ENCODE peak calls at places on chromosome 7, in four cellular contexts. X is NCI-H1417 treated with DMSO at 0.1 percent for 48 hours; Z is stimulated activated CD4-positive, alpha-beta T cell treated with anti-CD3 and anti-CD28 coated beads, Interleukin-1b, Interleukin-23, amount 100 ng/mL, for 1 hour; E is T1000. N is an unnamed sample.

GRCh38 chr7:114416089-114416990 is 1.7 kb downstream of the FOXP2 start:
- DNase-seq in E (no peak), X (no peak), Z (no peak), N (no peak)

GRCh38 chr7:143876218-143876617 is 25.8 kb downstream of the TCAF1 start:
- DNase-seq in X (no peak), E (no peak), Z (no peak), N (no peak)

GRCh38 chr7:114183311-114184105 is 231.1 kb upstream of the FOXP2 start:
- DNase-seq in E (no peak), X (no peak), Z (no peak), N (no peak)

GRCh38 chr7:156475666-156476065 is 164.9 kb upstream of the RNF32 start:
- DNase-seq in E (no peak), X (no peak), Z (no peak), N (no peak)

GRCh38 chr7:45456747-45457146 is 117.4 kb upstream of the ADCY1 start:
- DNase-seq in X (no peak), Z (no peak), E (no peak), N (no peak)

GRCh38 chr7:93016085-93016471 is 101.7 kb downstream of the SAMD9 start:
- DNase-seq in X (no peak), Z (no peak), E (no peak), N (no peak)

GRCh38 chr7:56074371-56074791 is 10.3 kb downstream of the SUMF2 start:
- DNase-seq in Z (peak), E (peak), X (no peak), N (peak)

GRCh38 chr7:96657347-96658010 is 52.2 kb downstream of the SEM1 start:
- DNase-seq in Z (no peak), X (no peak), E (no peak), N (no peak)

GRCh38 chr7:111486472-111487142 is 75.7 kb downstream of the IMMP2L start:
- DNase-seq in X (peak), E (no peak), Z (no peak), N (no peak)

GRCh38 chr7:40331915-40332314 is 197.1 kb downstream of the SUGCT start:
- DNase-seq in X (no peak), E (no peak), Z (no peak), N (no peak)

GRCh38 chr7:13639416-13639815 is 350.1 kb downstream of the ETV1 start:
- DNase-seq in Z (no peak), X (peak), E (no peak), N (no peak)

GRCh38 chr7:142357953-142358520 is 100.2 kb upstream of the PRSS58 start:
- DNase-seq in X (peak), Z (no peak), E (peak), N (no peak)

GRCh38 chr7:41136551-41136950 is 566.3 kb downstream of the INHBA start:
- DNase-seq in X (no peak), Z (no peak), E (no peak), N (no peak)

GRCh38 chr7:75987026-75987804 is 7.2 kb downstream of the TMEM120A start:
- DNase-seq in X (no peak), E (no peak), Z (no peak), N (no peak)

GRCh38 chr7:110204527-110204926 is 886.4 kb upstream of the LRRN3 start:
- DNase-seq in X (no peak), Z (no peak), E (no peak), N (no peak)

GRCh38 chr7:121985476-121985875 is 112.5 kb downstream of the PTPRZ1 start:
- DNase-seq in Z (no peak), E (no peak), X (no peak), N (no peak)

GRCh38 chr7:13041368-13041988 is 354.0 kb downstream of the ARL4A start:
- DNase-seq in E (no peak), Z (no peak), X (no peak), N (no peak)

GRCh38 chr7:137146552-137146961 is 197.0 kb downstream of the PTN start:
- DNase-seq in Z (no peak), X (no peak), E (no peak), N (no peak)

GRCh38 chr7:1670894-1671875 is 1.1 kb downstream of the ELFN1 start:
- DNase-seq in E (no peak), X (no peak), Z (no peak), N (no peak)

GRCh38 chr7:156473476-156474240 is 166.9 kb upstream of the RNF32 start:
- DNase-seq in X (peak), Z (no peak), E (no peak), N (no peak)

GRCh38 chr7:107854454-107854853 is 36.5 kb upstream of the DLD start:
- DNase-seq in E (no peak), X (no peak), Z (no peak), N (no peak)

GRCh38 chr7:1240917-1241509 is 8.3 kb downstream of the UNCX start:
- DNase-seq in Z (no peak), X (no peak), E (no peak), N (no peak)

GRCh38 chr7:139004321-139005075 is 23.3 kb upstream of the KIAA1549 start:
- DNase-seq in E (no peak), X (no peak), Z (no peak), N (no peak)

GRCh38 chr7:19707240-19707639 is 1.6 kb downstream of the POLR1F start:
- DNase-seq in Z (no peak), E (no peak), X (no peak), N (no peak)

GRCh38 chr7:106367018-106367420 is 82.2 kb upstream of the NAMPT start:
- DNase-seq in Z (no peak), X (peak), E (no peak), N (no peak)

GRCh38 chr7:43362652-43363428 is 220.1 kb upstream of the STK17A start:
- DNase-seq in X (no peak), E (no peak), Z (no peak), N (no peak)

GRCh38 chr7:12942599-12942998 is 255.2 kb downstream of the ARL4A start:
- DNase-seq in Z (no peak), X (peak), E (no peak), N (no peak)

GRCh38 chr7:115707236-115707635 is 323.3 kb downstream of the TFEC start:
- DNase-seq in Z (no peak), E (no peak), X (peak), N (no peak)

GRCh38 chr7:37977243-37977642 is 56.8 kb downstream of the EPDR1 start:
- DNase-seq in X (no peak), E (no peak), Z (no peak), N (no peak)

GRCh38 chr7:18320971-18321567 is 174.5 kb upstream of the HDAC9 start:
- DNase-seq in X (peak), Z (no peak), E (no peak), N (no peak)

GRCh38 chr7:28296571-28297483 is 115.5 kb upstream of the CREB5 start:
- DNase-seq in X (no peak), E (no peak), Z (peak), N (no peak)

GRCh38 chr7:5704534-5704922 is 76.9 kb downstream of the RNF216 start:
- DNase-seq in X (peak), E (peak), Z (peak), N (no peak)

GRCh38 chr7:45086348-45087065 is 2.3 kb downstream of the NACAD start:
- DNase-seq in Z (no peak), X (no peak), E (no peak), N (no peak)

N was measured in esophagus squamous epithelium.